ENCODE peak calls at places on chromosomes 6 and 20, in seven cellular contexts. Q is A673, J is K562, B is fibroblast of lung, F is mammary epithelial cell, D is neural progenitor cell, T is astrocyte. U is an unnamed sample.

GRCh38 chr6:53179961-53180651 is 31.5 kb upstream of the GCM1 start:
- DNase-seq in T (peak; percentile 52), J (no peak), Q (no peak), D (no peak), B (peak; percentile 65), F (peak; percentile 7), U (no peak)

GRCh38 chr20:10637563-10637962 is 36.2 kb downstream of the JAG1 start:
- DNase-seq in T (no peak), B (no peak), J (no peak), D (peak; percentile 92), F (no peak), Q (peak; percentile 64), U (no peak)

GRCh38 chr6:4059115-4059777 is 19.7 kb downstream of the FAM217A start:
- DNase-seq in T (peak; percentile 84), J (peak; percentile 72), D (no peak), Q (peak; percentile 69), F (peak; percentile 83), B (peak; percentile 88), U (peak; percentile 56)

GRCh38 chr6:118317581-118318563 is 230.2 kb upstream of the PLN start:
- DNase-seq in D (no peak), Q (no peak), J (no peak), F (no peak), T (peak; percentile 12), B (peak; percentile 19), U (no peak)

GRCh38 chr20:460707-461106 is 1.6 kb downstream of the TBC1D20 start:
- DNase-seq in J (no peak), T (no peak), Q (no peak), F (peak; percentile 17), B (peak; percentile 12), D (no peak), U (no peak)

GRCh38 chr6:34201455-34202098 is 35.1 kb upstream of the HMGA1 start:
- DNase-seq in F (peak; percentile 21), B (peak; percentile 24), Q (no peak), J (no peak), D (no peak), T (no peak), U (no peak)

GRCh38 chr6:87118054-87118453 is 23.1 kb upstream of the CGA start:
- DNase-seq in Q (no peak), D (no peak), B (peak; percentile 38), J (no peak), F (peak; percentile 87), T (peak; percentile 24), U (peak; percentile 42)

GRCh38 chr6:118894425-118895240 is 681 bp downstream of the ASF1A start:
- DNase-seq in D (peak; percentile 67), B (peak; percentile 65), Q (peak; percentile 68), T (peak; percentile 47), F (peak; percentile 64), J (peak; percentile 63), U (no peak)

GRCh38 chr20:35093245-35093884 is 758 bp upstream of the TRPC4AP start:
- DNase-seq in J (peak; percentile 28), D (no peak), B (peak; percentile 80), T (peak; percentile 72), Q (peak; percentile 75), F (peak; percentile 71), U (no peak)

GRCh38 chr6:99991955-99992354 is 2.1 kb downstream of the MCHR2 start:
- DNase-seq in Q (no peak), J (no peak), T (no peak), F (no peak), D (no peak), B (no peak), U (no peak)

GRCh38 chr6:163579880-163580295 is 165.4 kb downstream of the QKI start:
- DNase-seq in Q (no peak), D (peak; percentile 39), T (peak; percentile 26), J (peak; percentile 39), F (peak; percentile 20), B (peak; percentile 45), U (no peak)

GRCh38 chr6:85143686-85144085 is 306.2 kb upstream of the NT5E start:
- DNase-seq in Q (no peak), F (no peak), D (no peak), B (no peak), J (no peak), T (no peak), U (no peak)

GRCh38 chr20:38421915-38422314 is 13.2 kb downstream of the SNHG17 start:
- DNase-seq in J (no peak), Q (no peak), B (no peak), D (no peak), F (no peak), T (no peak), U (no peak)

GRCh38 chr6:168057836-168058235 is 21.2 kb downstream of the FRMD1 start:
- DNase-seq in B (no peak), J (no peak), T (no peak), Q (no peak), F (peak; percentile 17), D (no peak), U (no peak)

GRCh38 chr6:13014551-13015378 is 298.2 kb downstream of the PHACTR1 start:
- DNase-seq in Q (no peak), D (peak; percentile 70), B (no peak), T (peak; percentile 3), J (no peak), F (no peak), U (no peak)

GRCh38 chr20:24027229-24027628 is 38.6 kb upstream of the GGTLC1 start:
- DNase-seq in F (no peak), J (no peak), T (no peak), B (no peak), Q (peak; percentile 39), D (no peak), U (no peak)

GRCh38 chr20:62743777-62744317 is 35.2 kb downstream of the NTSR1 start:
- DNase-seq in D (no peak), T (no peak), F (no peak), B (no peak), J (no peak), Q (no peak), U (no peak)

GRCh38 chr6:17354700-17355403 is 38.5 kb upstream of the CAP2 start:
- DNase-seq in J (no peak), B (peak; percentile 88), Q (no peak), D (no peak), F (no peak), T (peak; percentile 84), U (no peak)

GRCh38 chr6:16731503-16732018 is 29.7 kb downstream of the ATXN1 start:
- DNase-seq in Q (no peak), D (no peak), B (no peak), T (no peak), J (no peak), F (no peak), U (no peak)

GRCh38 chr6:166614171-166614583 is 12.9 kb downstream of the RPS6KA2 start:
- DNase-seq in B (no peak), T (no peak), Q (no peak), D (no peak), F (no peak), J (no peak), U (no peak)

GRCh38 chr6:98927534-98927933 is 20.2 kb downstream of the FBXL4 start:
- DNase-seq in J (no peak), Q (no peak), F (no peak), T (no peak), D (no peak), B (no peak), U (no peak)

GRCh38 chr6:143323729-143324465 is 126.6 kb downstream of the ADAT2 start:
- DNase-seq in B (no peak), D (no peak), F (no peak), Q (no peak), J (no peak), T (no peak), U (no peak)

GRCh38 chr20:36398515-36398914 is 92.4 kb downstream of the DLGAP4 start:
- DNase-seq in Q (no peak), B (no peak), T (no peak), F (no peak), J (no peak), D (no peak), U (no peak)
- H3K4me3 ChIP-seq in Q (no peak overlapping the region), B (no peak overlapping the region), T (no peak overlapping the region), F (no peak overlapping the region), J (no peak overlapping the region), D (no peak overlapping the region), U (no peak overlapping the region)

GRCh38 chr20:46306743-46307138 is 1.6 kb downstream of the CDH22 start:
- DNase-seq in J (peak; percentile 16), T (no peak), F (no peak), B (no peak), D (no peak), Q (no peak), U (no peak)

GRCh38 chr20:46307139-46307998 is 929 bp downstream of the CDH22 start:
- DNase-seq in F (peak; percentile 25), Q (peak; percentile 73), B (peak; percentile 25), J (peak; percentile 88), D (peak; percentile 88), T (peak; percentile 4), U (peak; percentile 11)

GRCh38 chr20:46309945-46310344 is 1.6 kb upstream of the CDH22 start:
- DNase-seq in B (no peak), Q (no peak), J (no peak), D (no peak), F (no peak), T (no peak), U (no peak)

GRCh38 chr20:46307999-46308257 is 370 bp downstream of the CDH22 start:
- DNase-seq in Q (no peak), B (no peak), D (no peak), T (no peak), J (no peak), F (no peak), U (no peak)

GRCh38 chr20:46308258-46309157 is at the start of gene CDH22:
- DNase-seq in J (peak; percentile 75), T (peak; percentile 18), F (no peak), D (peak; percentile 84), Q (peak; percentile 72), B (peak; percentile 18), U (no peak)
- TF ChIP-seq EZH2 in J (no peak), T (peak; percentile 53), F (no peak), D (no peak), Q (peak; percentile 53), B (peak; percentile 86), U (peak; percentile 82)

GRCh38 chr6:66935612-66936011 is 1228.6 kb upstream of the EYS start:
- DNase-seq in J (no peak), B (no peak), Q (no peak), T (no peak), D (no peak), F (no peak), U (no peak)
- H3K4me3 ChIP-seq in J (no peak overlapping the region), B (no peak overlapping the region), Q (no peak overlapping the region), T (no peak overlapping the region), D (no peak overlapping the region), F (no peak overlapping the region), U (no peak overlapping the region)

GRCh38 chr20:16955971-16956370 is 207.8 kb downstream of the OTOR start:
- DNase-seq in Q (no peak), T (no peak), F (no peak), D (no peak), B (no peak), J (no peak), U (no peak)
- TF ChIP-seq EZH2 in Q (no peak), T (no peak), F (no peak), D (no peak), B (no peak), J (no peak), U (no peak)